ENCODE peak calls at places on chromosome 14, in five cellular contexts. U is colonic mucosa, N is GM10248, A is choroid plexus epithelial cell, Z is nephron progenitor cell. R is an unnamed sample.

GRCh38 chr14:35878272-35879140 is 52.4 kb downstream of the BRMS1L start:
- DNase-seq in N (no peak), Z (no peak), A (peak), U (peak), R (peak)

GRCh38 chr14:76904100-76904739 is 78.0 kb downstream of the LRRC74A start:
- DNase-seq in A (peak), U (no peak), Z (no peak), N (no peak), R (no peak)

GRCh38 chr14:100504372-100505078 is 82.7 kb downstream of the BEGAIN start:
- DNase-seq in U (no peak), A (peak), Z (no peak), N (no peak), R (no peak)

GRCh38 chr14:26719514-26719913 is 121.7 kb upstream of the NOVA1 start:
- DNase-seq in Z (no peak), N (no peak), U (no peak), A (peak), R (no peak)

GRCh38 chr14:36515896-36516718 is 3.9 kb downstream of the NKX2-1 start:
- DNase-seq in U (no peak), A (no peak), Z (no peak), N (peak), R (no peak)

GRCh38 chr14:68548194-68549056 is 244.4 kb downstream of the ZFP36L1 start:
- DNase-seq in Z (peak), U (peak), N (no peak), A (peak), R (no peak)

GRCh38 chr14:75162631-75163030 is 13.8 kb downstream of the TMED10 start:
- DNase-seq in N (no peak), Z (no peak), A (no peak), U (no peak), R (no peak)

GRCh38 chr14:99630202-99630601 is 14.7 kb upstream of the HHIPL1 start:
- DNase-seq in Z (no peak), U (no peak), N (no peak), A (no peak), R (no peak)

GRCh38 chr14:68522510-68523325 is 270.1 kb downstream of the ZFP36L1 start:
- DNase-seq in A (peak), U (no peak), Z (no peak), N (no peak), R (no peak)

GRCh38 chr14:88364710-88365413 is 20.6 kb upstream of the SPATA7 start:
- DNase-seq in A (no peak), N (no peak), Z (no peak), U (no peak), R (no peak)

GRCh38 chr14:21978184-21978998 is 304.8 kb upstream of the OR4E1 start:
- DNase-seq in N (peak), A (peak), Z (peak), U (peak), R (peak)

DNA sequence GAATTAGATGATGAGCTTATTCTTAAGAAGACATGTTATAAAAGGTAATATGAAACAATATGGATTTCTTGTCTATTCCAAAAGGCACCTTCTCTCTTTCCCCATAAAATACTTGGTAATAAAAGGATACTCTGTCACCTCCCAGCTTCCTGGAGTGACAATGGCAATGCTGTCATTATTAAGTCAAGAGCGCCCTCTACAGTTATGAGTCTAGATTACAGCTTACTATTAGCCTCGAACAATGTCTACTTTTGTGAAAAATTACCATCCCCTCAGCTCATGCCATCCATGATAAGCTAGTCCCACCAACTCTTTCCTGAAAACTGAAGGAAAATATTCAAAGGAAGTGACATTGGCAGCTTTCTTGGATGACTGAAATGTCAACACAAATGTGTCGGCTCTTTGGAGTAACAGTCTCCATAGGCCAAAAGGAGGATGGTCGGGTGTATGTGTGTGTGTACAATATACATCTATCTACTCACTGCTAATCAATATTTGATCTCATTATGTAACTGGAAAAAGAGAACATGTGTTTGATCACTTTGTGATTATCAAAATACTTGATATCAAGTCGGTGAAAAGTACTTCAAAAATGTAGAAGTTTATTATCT is 48.7 kb upstream of the CDKN3 start:
- DNase-seq in A (peak), Z (peak), N (peak), U (no peak), R (peak)
- TF ChIP-seq CTCF in A (peak), Z (peak), N (peak), U (peak), R (peak)

DNA sequence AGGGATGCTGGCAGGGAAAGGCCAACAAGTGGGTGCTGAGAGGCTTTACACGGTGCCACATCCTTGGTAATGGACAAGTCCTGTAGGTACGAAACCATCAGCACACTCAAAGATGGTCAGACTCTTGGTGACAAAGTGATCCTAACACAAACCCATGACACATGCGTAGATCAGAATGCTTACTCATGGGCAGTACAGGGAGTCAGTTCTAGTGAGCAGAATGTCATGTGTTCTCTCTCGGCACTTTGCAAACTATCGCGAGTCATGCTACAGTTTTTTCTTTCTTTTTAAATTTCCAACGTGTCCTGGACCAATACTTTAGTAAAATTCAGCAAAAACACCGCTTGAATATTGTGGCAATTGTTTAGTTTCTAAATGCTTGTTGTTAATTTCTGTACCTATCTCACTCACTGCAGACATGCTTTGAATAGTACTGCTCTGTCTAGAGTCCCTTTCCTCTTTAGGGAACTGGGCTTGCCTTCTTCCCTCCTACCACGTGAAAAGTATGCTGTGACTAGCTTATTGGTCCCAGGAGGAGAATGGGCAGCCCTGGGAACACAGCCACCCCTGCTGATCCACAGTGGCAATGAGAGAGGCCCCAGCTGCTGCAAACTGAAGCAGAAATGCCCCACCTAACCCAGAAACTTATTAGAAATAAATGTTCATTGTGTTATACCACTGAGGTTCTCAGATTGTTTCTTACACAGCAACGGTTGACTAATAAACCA is 62.4 kb downstream of the UBR7 start:
- DNase-seq in Z (no peak), A (peak), U (no peak), N (no peak), R (no peak)
- TF ChIP-seq CTCF in Z (no peak), A (no peak), U (no peak), N (no peak), R (no peak)

GRCh38 chr14:105316563-105316941 is 2.0 kb downstream of the PACS2 start:
- DNase-seq in N (no peak), Z (no peak), A (no peak), U (no peak), R (no peak)

GRCh38 chr14:105313381-105314286 is 914 bp upstream of the PACS2 start:
- DNase-seq in Z (peak), N (no peak), A (no peak), U (peak), R (peak)

GRCh38 chr14:105315941-105316562 is 1.5 kb downstream of the PACS2 start:
- DNase-seq in A (no peak), Z (no peak), N (no peak), U (no peak), R (no peak)

GRCh38 chr14:105314287-105315185 is at the start of gene PACS2:
- DNase-seq in U (peak), Z (peak), N (peak), A (peak), R (peak)

GRCh38 chr14:105315211-105315721 is 718 bp downstream of the PACS2 start:
- DNase-seq in U (peak), A (peak), Z (peak), N (no peak), R (peak)
- TF ChIP-seq CTCF in U (no peak), A (no peak), Z (no peak), N (no peak), R (no peak)

GRCh38 chr14:102471921-102472814 is 37.4 kb downstream of the ANKRD9 start:
- DNase-seq in A (no peak), N (no peak), Z (no peak), U (no peak), R (no peak)
- TF ChIP-seq CTCF in A (no peak), N (no peak), Z (no peak), U (no peak), R (no peak)

DNA sequence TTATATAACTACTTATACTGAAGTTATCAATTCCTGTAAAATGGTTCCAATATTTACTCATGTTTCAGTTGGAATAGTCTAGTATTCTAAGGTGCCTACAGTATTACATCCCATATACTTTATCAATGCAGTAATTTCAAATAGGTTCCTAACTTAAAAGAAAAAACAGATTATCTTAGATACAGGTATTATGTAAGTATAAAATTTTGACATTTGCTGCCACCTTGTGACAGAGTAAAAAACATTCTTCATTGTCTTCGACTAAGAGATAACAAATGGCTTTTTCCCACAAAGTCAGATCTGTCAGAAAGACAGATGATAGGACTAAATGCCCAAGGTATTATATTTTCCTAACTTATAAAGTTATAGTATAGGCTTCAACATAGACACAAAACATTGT is 78.7 kb downstream of the TXNDC16 start:
- DNase-seq in Z (no peak), A (peak), N (peak), U (no peak), R (peak)
- TF ChIP-seq CTCF in Z (peak), A (peak), N (peak), U (peak), R (no peak)

GRCh38 chr14:96588410-96589249 is 86.4 kb downstream of the PAPOLA start:
- DNase-seq in U (no peak), A (no peak), N (no peak), Z (no peak), R (no peak)
- TF ChIP-seq CTCF in U (no peak), A (no peak), N (no peak), Z (no peak), R (no peak)

DNA sequence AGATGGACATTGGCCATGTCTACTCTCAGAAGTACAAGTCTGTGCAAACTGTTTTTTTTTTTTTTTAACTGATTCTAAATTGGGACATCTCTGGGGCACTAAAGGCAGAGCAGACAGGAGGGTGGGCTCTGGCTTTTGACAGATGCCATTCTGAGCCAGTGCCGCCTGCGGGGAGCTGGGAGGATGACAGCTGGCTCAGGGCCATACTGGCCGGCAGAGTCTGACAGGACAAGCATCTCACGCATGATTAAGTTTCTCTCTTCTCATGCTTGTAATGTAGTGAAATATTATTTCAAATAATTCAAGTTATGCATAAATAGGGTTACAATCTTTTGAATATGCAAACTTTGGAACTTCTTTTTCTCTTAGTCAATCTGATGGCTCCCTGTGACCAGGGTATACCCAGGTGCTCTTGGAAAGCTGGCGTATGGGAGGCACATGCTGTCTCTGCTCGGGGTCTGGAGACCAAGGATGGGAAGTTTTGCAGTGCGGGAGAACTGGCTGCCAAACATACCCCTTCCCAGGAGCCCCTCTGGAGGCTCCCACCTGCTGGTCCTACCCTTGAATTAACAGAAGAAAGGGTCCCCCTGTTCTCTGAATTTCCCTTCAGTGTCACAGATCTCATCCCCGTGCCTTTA is 7.6 kb downstream of the CDCA4 start:
- DNase-seq in A (no peak), Z (no peak), N (peak), U (no peak), R (no peak)
- TF ChIP-seq CTCF in A (no peak), Z (no peak), N (no peak), U (no peak), R (no peak)

DNA sequence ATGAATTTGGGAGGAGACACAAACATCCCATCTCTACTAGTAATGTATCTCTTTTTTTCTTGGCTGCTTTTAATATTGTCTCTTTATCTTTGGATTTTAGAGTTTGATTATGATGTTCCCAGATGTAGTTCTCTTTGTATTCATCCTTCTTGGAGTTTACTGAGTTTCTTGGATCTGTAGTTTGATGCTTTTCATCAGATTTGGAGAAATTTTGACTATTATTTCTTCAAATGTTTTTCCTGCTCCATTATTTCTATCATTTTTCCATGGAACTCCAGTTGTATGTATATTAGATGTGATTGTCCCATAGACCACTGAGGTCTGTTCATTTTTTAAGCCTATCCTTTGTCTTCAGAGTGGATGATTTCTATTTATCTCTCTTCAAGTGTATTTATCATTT is 90.7 kb upstream of the ARHGAP5 start:
- DNase-seq in U (no peak), N (no peak), A (no peak), Z (no peak), R (no peak)
- TF ChIP-seq CTCF in U (no peak), N (no peak), A (no peak), Z (no peak), R (no peak)

GRCh38 chr14:64700894-64701293 is 3.3 kb upstream of the PLEKHG3 start:
- DNase-seq in A (no peak), N (no peak), Z (no peak), U (no peak), R (no peak)
- TF ChIP-seq CTCF in A (no peak), N (no peak), Z (no peak), U (no peak), R (no peak)

R was measured in Calu3.